ENCODE peak calls at places on chromosomes 1 and 21, in seven cellular contexts. D is activated T-cell treated with anti-CD3 and anti-CD28 coated beads, Interleukin-2, amount 50 U/mL, for 72 hours; A is effector memory CD8-positive, alpha-beta T cell; B is stimulated activated CD8-positive, alpha-beta memory T cell treated with anti-CD3 and anti-CD28 coated beads, Interleukin-4, amount 100 ng/mL, for 4 hours; U is stimulated activated CD4-positive, alpha-beta T cell treated with anti-CD3 and anti-CD28 coated beads, TNF-alpha, amount 100 ng/mL, for 4 hours; P is NCI-H2171; S is NCI-H1105. R is an unnamed sample.
A peak's percentile ranks its signal among the peaks of the same experiment; 100 is the strongest.

GRCh38 chr1:198680174-198680871 is 41.5 kb downstream of the PTPRC start:
- DNase-seq in S (no peak), P (no peak), A (no peak), D (no peak), B (no peak), U (no peak), R (no peak)

GRCh38 chr21:29462475-29462874 is 163.8 kb downstream of the BACH1 start:
- DNase-seq in D (no peak), B (no peak), P (no peak), U (no peak), A (no peak), S (no peak), R (no peak)

GRCh38 chr1:28326980-28327379 is 1.9 kb upstream of the MED18 start:
- DNase-seq in B (no peak), S (no peak), P (no peak), A (no peak), U (no peak), D (no peak), R (no peak)

GRCh38 chr1:41523071-41523470 is 38.6 kb upstream of the EDN2 start:
- DNase-seq in P (no peak), D (no peak), U (no peak), B (no peak), S (no peak), A (no peak), R (no peak)

GRCh38 chr1:21541835-21542234 is 32.6 kb downstream of the ALPL start:
- DNase-seq in S (no peak), A (no peak), B (no peak), D (no peak), U (no peak), P (no peak), R (no peak)

GRCh38 chr1:923131-923990 is at the start of gene SAMD11:
- DNase-seq in U (no peak), A (peak; percentile 60), S (peak; percentile 84), P (peak; percentile 82), B (no peak), D (peak; percentile 78), R (peak; percentile 61)

GRCh38 chr1:1891349-1892078 is 627 bp upstream of the GNB1 start:
- DNase-seq in S (peak; percentile 72), D (peak; percentile 69), U (peak; percentile 70), A (no peak), B (peak; percentile 47), P (peak; percentile 67), R (peak; percentile 77)

GRCh38 chr21:44752701-44753235 is 41.4 kb upstream of the TSPEAR start:
- DNase-seq in S (no peak), P (no peak), A (no peak), B (no peak), U (no peak), D (no peak), R (no peak)

GRCh38 chr1:92859400-92860039 is 27.7 kb downstream of the RPL5 start:
- DNase-seq in A (no peak), B (no peak), U (no peak), D (no peak), S (no peak), P (no peak), R (no peak)

GRCh38 chr21:41631564-41632461 is 123.9 kb upstream of the TMPRSS2 start:
- DNase-seq in B (no peak), A (no peak), U (no peak), P (no peak), S (peak; percentile 68), D (no peak), R (no peak)

GRCh38 chr1:27634166-27634981 is 611 bp downstream of the FGR start:
- DNase-seq in S (no peak), D (peak; percentile 58), P (no peak), A (no peak), U (peak; percentile 33), B (no peak), R (no peak)

GRCh38 chr1:75203415-75204277 is 69.5 kb downstream of the LHX8 start:
- DNase-seq in A (no peak), U (no peak), P (peak; percentile 50), S (peak; percentile 20), B (no peak), D (no peak), R (peak; percentile 17)

GRCh38 chr1:46533179-46533864 is 18.1 kb downstream of the KNCN start:
- DNase-seq in U (peak; percentile 36), D (peak; percentile 53), B (no peak), S (peak; percentile 66), A (peak; percentile 57), P (peak; percentile 34), R (peak; percentile 21)

GRCh38 chr1:64129708-64130107 is 73.7 kb upstream of the UBE2U start:
- DNase-seq in A (no peak), B (no peak), S (no peak), D (no peak), P (no peak), U (no peak), R (no peak)

GRCh38 chr1:42737257-42737656 is 2.8 kb downstream of the CLDN19 start:
- DNase-seq in P (no peak), B (no peak), A (no peak), S (no peak), U (no peak), D (no peak), R (no peak)

GRCh38 chr1:21630571-21631338 is 38.4 kb downstream of the RAP1GAP start:
- DNase-seq in S (no peak), B (no peak), A (no peak), U (no peak), P (no peak), D (no peak), R (no peak)

GRCh38 chr1:180482425-180483275 is 19.7 kb downstream of the ACBD6 start:
- DNase-seq in D (peak; percentile 25), P (peak; percentile 20), A (peak; percentile 14), B (no peak), U (no peak), S (peak; percentile 43), R (peak; percentile 42)

GRCh38 chr1:1433804-1434130 is 1.7 kb upstream of the VWA1 start:
- DNase-seq in B (no peak), D (peak; percentile 64), A (no peak), P (no peak), U (peak; percentile 24), S (no peak), R (no peak)

GRCh38 chr1:228344631-228345072 is 62.0 kb downstream of the TRIM11 start:
- DNase-seq in B (no peak), U (no peak), S (no peak), D (no peak), A (no peak), P (no peak), R (no peak)

GRCh38 chr1:11059166-11059989 is 440 bp downstream of the SRM start:
- DNase-seq in A (no peak), S (peak; percentile 50), B (no peak), U (no peak), D (no peak), P (peak; percentile 52), R (peak; percentile 38)

GRCh38 chr1:91502882-91503184 is 2.2 kb downstream of the CDC7 start:
- DNase-seq in S (no peak), A (no peak), D (no peak), U (no peak), B (no peak), P (no peak), R (peak; percentile 47)

GRCh38 chr1:87513971-87514660 is 185.4 kb downstream of the LMO4 start:
- DNase-seq in A (no peak), D (no peak), S (no peak), U (no peak), B (no peak), P (no peak), R (no peak)